ENCODE peak calls at places on chromosomes 11 and 22, in eight cellular contexts. H is mammary epithelial cell; F is A549; N is heart right ventricle; D is HCT116; Z is CD8-positive, alpha-beta T cell; G is mucosa of descending colon; I is body of pancreas. Y is an unnamed sample. For H3K4me1, the result is how much of the 10 kb centered on the place peaks cover.

GRCh38 chr11:111918390-111919256 is at the start of gene C11orf52:
- DNase-seq in H (peak), F (no peak), N (no peak), D (peak), Z (no peak), G (peak), I (peak), Y (peak)

GRCh38 chr11:128892866-128893565 is 1.9 kb downstream of the KCNJ5 start:
- DNase-seq in H (peak), F (no peak), N (no peak), D (no peak), Z (no peak), G (no peak), I (peak), Y (peak)

GRCh38 chr11:47271961-47272661 is 2.2 kb downstream of the MADD start:
- DNase-seq in H (no peak), F (no peak), N (no peak), D (no peak), Z (no peak), G (peak), I (peak), Y (no peak)

GRCh38 chr11:107785401-107785800 is 73.2 kb downstream of the SLC35F2 start:
- DNase-seq in H (no peak), F (no peak), N (no peak), D (no peak), Z (no peak), G (no peak), I (no peak), Y (no peak)

GRCh38 chr22:40955516-40955915 is 4.3 kb downstream of the RBX1 start:
- DNase-seq in H (peak), F (no peak), N (no peak), D (no peak), Z (no peak), G (no peak), I (no peak), Y (no peak)

GRCh38 chr22:41875531-41876242 is 39.2 kb downstream of the SHISA8 start:
- DNase-seq in H (no peak), F (no peak), N (no peak), D (no peak), Z (no peak), G (no peak), I (no peak), Y (no peak)

GRCh38 chr11:94926698-94927237 is 46.6 kb downstream of the CWC15 start:
- DNase-seq in H (no peak), F (no peak), N (peak), D (no peak), Z (no peak), G (peak), I (peak), Y (peak)

GRCh38 chr11:1682225-1682901 is 14.6 kb upstream of the KRTAP5-6 start:
- DNase-seq in H (no peak), F (no peak), N (no peak), D (no peak), Z (no peak), G (no peak), I (no peak), Y (peak)

GRCh38 chr11:68396526-68396925 is 64.0 kb upstream of the PPP6R3 start:
- DNase-seq in H (no peak), F (no peak), N (no peak), D (no peak), Z (no peak), G (no peak), I (no peak), Y (no peak)

GRCh38 chr11:27174672-27175210 is 134.1 kb downstream of the BBOX1 start:
- DNase-seq in H (no peak), F (no peak), N (no peak), D (no peak), Z (no peak), G (no peak), I (no peak), Y (no peak)

GRCh38 chr11:7019500-7020182 is 505 bp downstream of the ZNF214 start:
- DNase-seq in H (peak), F (no peak), N (peak), D (no peak), Z (no peak), G (peak), I (peak), Y (peak)

GRCh38 chr22:34225278-34225677 is 305.0 kb upstream of the LARGE1 start:
- DNase-seq in H (no peak), F (no peak), N (no peak), D (no peak), Z (no peak), G (no peak), I (no peak), Y (no peak)

GRCh38 chr22:30609260-30610185 is 2.5 kb downstream of the TCN2 start:
- DNase-seq in H (peak), F (peak), N (no peak), D (no peak), Z (no peak), G (peak), I (peak), Y (no peak)

DNA sequence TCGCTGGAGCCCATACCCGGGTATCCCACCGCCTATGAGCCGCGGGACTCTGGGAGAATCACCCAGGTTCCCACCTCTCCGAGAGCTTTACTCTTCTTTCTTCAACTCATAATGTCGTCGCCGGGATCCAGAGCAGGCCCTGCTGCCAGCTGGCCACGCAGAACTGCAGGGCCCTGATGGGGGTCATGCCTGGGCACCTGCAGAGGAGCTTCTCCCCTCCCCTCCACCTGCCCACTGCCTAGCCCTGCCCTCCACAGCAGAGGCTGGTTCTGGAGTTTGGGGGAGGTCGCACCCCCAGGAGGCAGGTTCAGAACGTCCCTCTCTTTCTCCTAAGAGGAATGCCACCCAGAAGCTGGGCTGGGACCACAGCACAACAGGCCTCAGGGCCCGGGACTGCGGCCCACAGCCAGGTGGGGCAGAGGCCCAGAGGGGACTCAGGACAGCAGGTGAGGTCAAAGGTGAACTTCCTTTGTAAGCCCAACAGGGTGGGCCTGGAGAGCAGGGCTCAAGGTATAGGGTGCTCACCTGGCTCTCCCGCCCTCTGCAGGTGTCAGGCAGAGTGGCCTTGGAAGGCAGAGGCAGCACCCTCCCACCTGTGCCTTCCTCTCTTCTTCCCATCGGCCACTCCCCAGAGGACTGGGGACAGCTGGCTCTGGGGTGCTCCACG is 1.9 kb downstream of the SLC25A45 start:
- DNase-seq in H (no peak), F (no peak), N (no peak), D (no peak), Z (no peak), G (peak), I (peak), Y (no peak)
- TF ChIP-seq CTCF in H (peak), F (no peak), N (no peak), D (no peak), Z (no peak), G (peak), I (no peak), Y (no peak)

GRCh38 chr22:46104170-46104880 is 46.0 kb upstream of the PPARA start:
- DNase-seq in H (peak), F (no peak), N (no peak), D (no peak), Z (no peak), G (no peak), I (peak), Y (peak)

GRCh38 chr22:46106279-46107022 is 43.9 kb upstream of the PPARA start:
- DNase-seq in H (no peak), F (no peak), N (no peak), D (no peak), Z (no peak), G (no peak), I (no peak), Y (no peak)

GRCh38 chr22:46103664-46104063 is 46.7 kb upstream of the PPARA start:
- DNase-seq in H (no peak), F (no peak), N (no peak), D (no peak), Z (no peak), G (no peak), I (no peak), Y (no peak)

GRCh38 chr22:46105494-46106278 is 44.6 kb upstream of the PPARA start:
- DNase-seq in H (peak), F (peak), N (no peak), D (no peak), Z (no peak), G (no peak), I (peak), Y (no peak)

DNA sequence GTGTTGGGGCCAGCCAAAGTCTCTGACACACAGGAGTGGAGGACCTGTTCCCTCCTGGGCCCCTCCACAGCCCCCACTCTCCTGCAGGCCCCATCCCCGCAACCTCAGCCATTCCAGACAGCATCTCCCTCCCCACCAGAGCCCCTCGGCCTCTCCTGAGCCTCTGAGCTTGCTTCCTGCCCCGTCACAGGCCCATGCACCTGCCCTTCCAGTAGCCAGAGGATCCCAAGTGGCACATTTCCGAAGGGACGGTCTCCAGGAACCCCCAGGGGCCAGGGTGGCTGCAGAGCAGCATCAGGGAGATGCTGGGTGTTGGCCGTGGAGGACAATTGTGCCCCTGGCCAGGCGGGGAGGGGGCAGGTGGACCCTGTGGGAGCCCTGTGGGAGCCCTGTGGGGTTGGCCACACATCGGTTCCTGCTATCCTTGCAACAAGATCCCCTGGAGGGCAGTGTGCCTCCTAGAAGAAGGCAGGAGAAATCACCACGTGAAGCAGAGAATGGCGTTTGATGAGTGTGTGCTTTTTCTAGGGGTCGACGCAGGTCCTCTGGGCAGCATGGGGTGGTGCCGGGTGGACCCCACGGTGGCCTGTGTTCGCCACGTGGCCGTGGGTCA is 45.3 kb upstream of the PPARA start:
- DNase-seq in H (no peak), F (no peak), N (no peak), D (no peak), Z (no peak), G (no peak), I (no peak), Y (no peak)
- H3K4me1 ChIP-seq in H (half or more), F (half or more), N (half or more), D (under half), Z (under half), G (under half), I (half or more), Y (half or more)

DNA sequence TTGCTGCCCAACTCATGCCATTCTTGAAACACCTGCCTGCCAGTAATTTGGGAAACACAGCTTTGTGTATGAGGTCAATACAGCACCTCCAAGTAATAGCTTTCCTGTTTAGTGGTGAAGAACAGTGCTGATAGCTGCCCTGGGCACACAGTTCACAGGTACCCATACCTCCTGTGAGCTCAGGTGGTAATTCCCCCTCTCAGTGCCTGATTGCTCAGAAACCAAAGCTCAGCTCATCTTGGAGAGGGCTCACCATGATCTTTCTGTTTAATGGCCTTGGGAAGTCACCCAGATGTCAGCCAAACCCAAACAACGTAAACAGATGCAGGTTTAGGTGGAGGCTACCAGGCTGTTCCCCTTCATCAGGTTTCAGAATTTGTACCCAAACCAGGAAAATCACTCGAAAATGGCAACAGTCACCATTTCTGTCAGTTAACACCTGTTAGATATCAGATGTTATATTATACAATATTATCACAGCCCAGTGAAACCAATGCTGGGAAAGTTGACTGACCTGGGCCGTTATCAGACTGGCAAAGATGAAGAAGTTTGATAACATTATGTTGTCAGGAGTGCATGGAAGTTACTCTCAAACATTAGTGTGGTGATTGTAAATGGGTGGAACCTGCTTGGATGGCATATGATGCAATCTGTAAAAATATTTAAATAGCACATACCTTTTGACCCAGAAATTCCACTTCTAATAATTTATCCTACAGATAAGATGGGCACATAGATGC is 18.9 kb downstream of the VSTM5 start:
- DNase-seq in H (no peak), F (no peak), N (no peak), D (no peak), Z (no peak), G (no peak), I (no peak), Y (no peak)
- TF ChIP-seq CTCF in H (no peak), F (no peak), N (no peak), D (no peak), Z (no peak), G (no peak), I (no peak), Y (no peak)

GRCh38 chr11:70540196-70540595 is 141.9 kb downstream of the CTTN start:
- DNase-seq in H (no peak), F (no peak), N (no peak), D (no peak), Z (no peak), G (no peak), I (no peak), Y (no peak)
- H3K4me1 ChIP-seq in H (under half), F (under half), N (under half), D (under half), Z (under half), G (under half), I (under half), Y (under half)

DNA sequence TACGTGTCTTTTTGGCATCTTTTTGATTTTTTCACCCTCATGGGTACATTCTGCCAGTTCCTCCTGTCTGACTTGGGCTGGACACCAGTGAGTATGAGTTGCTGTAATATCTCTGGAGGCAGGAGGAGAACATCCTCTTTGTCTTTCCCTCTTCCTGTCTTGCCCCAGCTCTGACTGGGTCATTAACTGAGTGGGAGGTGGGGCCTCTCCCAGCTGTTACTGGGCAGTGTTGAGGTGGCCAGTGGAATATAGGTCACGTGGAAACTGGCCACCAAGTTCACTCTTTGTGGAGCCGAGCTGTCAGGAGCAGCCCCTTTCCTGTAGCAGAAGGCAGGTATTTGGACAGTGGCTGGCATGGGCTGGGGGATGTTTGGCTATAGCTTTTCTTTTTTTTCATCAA is 2.2 kb downstream of the GLB1L2 start:
- DNase-seq in H (no peak), F (no peak), N (no peak), D (no peak), Z (no peak), G (no peak), I (no peak), Y (no peak)
- TF ChIP-seq CTCF in H (no peak), F (no peak), N (no peak), D (no peak), Z (no peak), G (no peak), I (no peak), Y (no peak)

GRCh38 chr22:46125816-46126770 is 24.2 kb upstream of the PPARA start:
- DNase-seq in H (no peak), F (no peak), N (no peak), D (no peak), Z (no peak), G (peak), I (no peak), Y (no peak)
- H3K4me1 ChIP-seq in H (under half), F (under half), N (under half), D (under half), Z (under half), G (under half), I (under half), Y (under half)

Y was measured in ovary.